ENCODE peak calls at places on chromosome 1, in five cellular contexts. One of them, this sample, is unnamed.

GRCh38 chr1:64516301-64516700 is 46.4 kb downstream of the CACHD1 start:
- DNase-seq in NB4: no peak
- DNase-seq in iris pigment epithelial cell: no peak
- DNase-seq in GM04504: no peak
- DNase-seq in hippocampal formation: no peak
- DNase-seq in this sample: no peak

GRCh38 chr1:94855307-94855700 is 35.1 kb downstream of the SLC44A3 start:
- DNase-seq in NB4: no peak
- DNase-seq in iris pigment epithelial cell: no peak
- DNase-seq in GM04504: no peak
- DNase-seq in hippocampal formation: no peak
- DNase-seq in this sample: no peak

GRCh38 chr1:175206687-175207086 is 14.1 kb upstream of the KIAA0040 start:
- DNase-seq in NB4: no peak
- DNase-seq in iris pigment epithelial cell: no peak
- DNase-seq in GM04504: no peak
- DNase-seq in hippocampal formation: no peak
- DNase-seq in this sample: no peak

GRCh38 chr1:107141491-107142369 is 891 bp downstream of the NTNG1 start:
- DNase-seq in NB4: peak
- DNase-seq in iris pigment epithelial cell: peak
- DNase-seq in GM04504: peak
- DNase-seq in hippocampal formation: peak
- DNase-seq in this sample: peak

GRCh38 chr1:173202430-173203145 is 4.5 kb downstream of the TNFSF4 start:
- DNase-seq in NB4: peak
- DNase-seq in iris pigment epithelial cell: peak
- DNase-seq in GM04504: peak
- DNase-seq in hippocampal formation: no peak
- DNase-seq in this sample: peak

GRCh38 chr1:89363638-89364536 is at the start of gene GBP6:
- DNase-seq in NB4: no peak
- DNase-seq in iris pigment epithelial cell: no peak
- DNase-seq in GM04504: no peak
- DNase-seq in hippocampal formation: no peak
- DNase-seq in this sample: no peak

GRCh38 chr1:27585684-27586083 is 18.3 kb downstream of the AHDC1 start:
- DNase-seq in NB4: no peak
- DNase-seq in iris pigment epithelial cell: no peak
- DNase-seq in GM04504: no peak
- DNase-seq in hippocampal formation: no peak
- DNase-seq in this sample: no peak

GRCh38 chr1:183185941-183186490 is at the start of gene LAMC2:
- DNase-seq in NB4: no peak
- DNase-seq in iris pigment epithelial cell: peak
- DNase-seq in GM04504: no peak
- DNase-seq in hippocampal formation: no peak
- DNase-seq in this sample: no peak

GRCh38 chr1:244989813-244990212 is 125.5 kb upstream of the HNRNPU start:
- DNase-seq in NB4: no peak
- DNase-seq in iris pigment epithelial cell: peak
- DNase-seq in GM04504: no peak
- DNase-seq in hippocampal formation: no peak
- DNase-seq in this sample: no peak

GRCh38 chr1:183600136-183600535 is 9.9 kb upstream of the NCF2 start:
- DNase-seq in NB4: peak
- DNase-seq in iris pigment epithelial cell: peak
- DNase-seq in GM04504: peak
- DNase-seq in hippocampal formation: no peak
- DNase-seq in this sample: no peak

GRCh38 chr1:203216274-203217138 is 13.0 kb downstream of the CHIT1 start:
- DNase-seq in NB4: peak
- DNase-seq in iris pigment epithelial cell: peak
- DNase-seq in GM04504: peak
- DNase-seq in hippocampal formation: peak
- DNase-seq in this sample: peak

GRCh38 chr1:84541679-84542078 is 32.6 kb downstream of the CTBS start:
- DNase-seq in NB4: peak
- DNase-seq in iris pigment epithelial cell: no peak
- DNase-seq in GM04504: no peak
- DNase-seq in hippocampal formation: no peak
- DNase-seq in this sample: no peak

GRCh38 chr1:223332997-223333396 is 31.0 kb downstream of the SUSD4 start:
- DNase-seq in NB4: no peak
- DNase-seq in iris pigment epithelial cell: no peak
- DNase-seq in GM04504: no peak
- DNase-seq in hippocampal formation: no peak
- DNase-seq in this sample: no peak

This sample was measured in pons.